ENCODE peak calls at places on chromosomes 16 and 17, in six cellular contexts. K is CD8-positive, alpha-beta T cell; Y is brain microvascular endothelial cell; S is lower lobe of right lung; E is psoas muscle; D is adrenal gland. U is an unnamed sample.

GRCh38 chr17:80980397-80981061 is 11.1 kb upstream of the CHMP6 start:
- DNase-seq in K (no peak), E (no peak), S (no peak), D (no peak), Y (peak), U (no peak)

GRCh38 chr17:72302735-72303134 is 181.9 kb downstream of the SOX9 start:
- DNase-seq in S (no peak), K (no peak), Y (no peak), E (no peak), D (no peak), U (no peak)

GRCh38 chr17:49404906-49405305 is 9.8 kb downstream of the PHB1 start:
- DNase-seq in E (no peak), D (no peak), K (no peak), S (no peak), Y (no peak), U (no peak)

GRCh38 chr17:64502021-64502420 is 4.1 kb downstream of the DDX5 start:
- DNase-seq in E (no peak), D (no peak), Y (no peak), S (no peak), K (no peak), U (no peak)

GRCh38 chr17:81394831-81395599 is at the start of gene BAHCC1:
- DNase-seq in Y (peak), E (peak), K (peak), D (peak), S (peak), U (peak)

GRCh38 chr17:77125432-77125901 is 15.3 kb upstream of the SEC14L1 start:
- DNase-seq in E (no peak), Y (peak), D (no peak), S (no peak), K (no peak), U (peak)

GRCh38 chr16:9225527-9226316 is 134.3 kb downstream of the HAPSTR1 start:
- DNase-seq in Y (no peak), S (no peak), K (no peak), D (no peak), E (no peak), U (peak)

GRCh38 chr17:57440522-57441269 is 184.4 kb downstream of the MSI2 start:
- DNase-seq in Y (peak), K (peak), S (peak), D (peak), E (peak), U (peak)

GRCh38 chr16:54062361-54063346 is 223.9 kb downstream of the IRX3 start:
- DNase-seq in K (no peak), Y (no peak), S (no peak), E (no peak), D (no peak), U (no peak)

GRCh38 chr17:2170023-2170422 is 115.1 kb downstream of the HIC1 start:
- DNase-seq in D (no peak), S (no peak), E (no peak), Y (no peak), K (peak), U (no peak)

GRCh38 chr17:45397796-45398195 is 34.9 kb downstream of the ARHGAP27 start:
- DNase-seq in E (no peak), Y (no peak), S (no peak), D (no peak), K (no peak), U (no peak)

GRCh38 chr17:55238931-55239297 is 25.8 kb upstream of the HLF start:
- DNase-seq in S (no peak), D (no peak), E (no peak), Y (no peak), K (no peak), U (no peak)

GRCh38 chr17:2213291-2213960 is 90.2 kb downstream of the SMG6 start:
- DNase-seq in S (no peak), E (no peak), K (no peak), D (no peak), Y (no peak), U (peak)

GRCh38 chr17:16652847-16653366 is 743 bp downstream of the ZNF624 start:
- DNase-seq in K (no peak), S (no peak), E (no peak), Y (no peak), D (no peak), U (peak)

GRCh38 chr16:86619263-86619935 is 41.0 kb downstream of the FOXL1 start:
- DNase-seq in D (no peak), Y (no peak), E (no peak), S (no peak), K (no peak), U (peak)

DNA sequence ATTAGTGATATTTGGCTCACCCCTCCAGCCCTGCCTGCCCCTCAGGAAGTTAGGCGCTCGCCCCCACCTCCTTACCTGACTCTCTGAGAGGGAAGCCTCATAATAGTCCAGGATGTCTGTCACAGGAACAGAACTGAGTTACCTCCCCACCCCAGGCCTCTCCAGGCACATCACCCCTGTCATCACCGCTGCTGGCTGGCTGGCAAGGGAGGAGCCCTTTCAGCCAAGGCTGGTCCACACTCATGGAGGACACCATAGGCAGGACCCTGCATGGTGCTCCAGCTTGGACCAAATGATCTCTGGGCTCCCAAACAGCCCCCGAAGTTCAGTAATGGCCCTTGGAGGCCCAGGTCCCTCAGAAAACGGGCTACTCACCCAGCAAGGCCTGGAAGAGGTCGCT is 1.5 kb downstream of the DLG4 start:
- DNase-seq in Y (no peak), D (no peak), S (no peak), K (no peak), E (no peak), U (no peak)
- H3K4me3 ChIP-seq in Y (peak), D (peak), S (peak), K (peak), E (peak), U (peak)

GRCh38 chr16:1678500-1679098 is 520 bp downstream of the JPT2 start:
- DNase-seq in Y (peak), K (peak), E (no peak), S (peak), D (peak), U (peak)
- TF ChIP-seq CTCF in Y (peak), K (no peak), E (no peak), S (no peak), D (no peak), U (no peak)

GRCh38 chr16:88334517-88335149 is 48.1 kb upstream of the ZNF469 start:
- DNase-seq in Y (no peak), E (no peak), D (no peak), S (no peak), K (no peak), U (no peak)

GRCh38 chr16:88333645-88334516 is 48.9 kb upstream of the ZNF469 start:
- DNase-seq in S (no peak), E (no peak), D (no peak), K (no peak), Y (peak), U (no peak)

GRCh38 chr16:88330971-88331890 is 51.5 kb upstream of the ZNF469 start:
- DNase-seq in Y (no peak), K (no peak), E (no peak), S (no peak), D (no peak), U (no peak)

GRCh38 chr16:88329726-88330700 is 52.7 kb upstream of the ZNF469 start:
- DNase-seq in E (peak), Y (no peak), S (no peak), D (no peak), K (no peak), U (no peak)

DNA sequence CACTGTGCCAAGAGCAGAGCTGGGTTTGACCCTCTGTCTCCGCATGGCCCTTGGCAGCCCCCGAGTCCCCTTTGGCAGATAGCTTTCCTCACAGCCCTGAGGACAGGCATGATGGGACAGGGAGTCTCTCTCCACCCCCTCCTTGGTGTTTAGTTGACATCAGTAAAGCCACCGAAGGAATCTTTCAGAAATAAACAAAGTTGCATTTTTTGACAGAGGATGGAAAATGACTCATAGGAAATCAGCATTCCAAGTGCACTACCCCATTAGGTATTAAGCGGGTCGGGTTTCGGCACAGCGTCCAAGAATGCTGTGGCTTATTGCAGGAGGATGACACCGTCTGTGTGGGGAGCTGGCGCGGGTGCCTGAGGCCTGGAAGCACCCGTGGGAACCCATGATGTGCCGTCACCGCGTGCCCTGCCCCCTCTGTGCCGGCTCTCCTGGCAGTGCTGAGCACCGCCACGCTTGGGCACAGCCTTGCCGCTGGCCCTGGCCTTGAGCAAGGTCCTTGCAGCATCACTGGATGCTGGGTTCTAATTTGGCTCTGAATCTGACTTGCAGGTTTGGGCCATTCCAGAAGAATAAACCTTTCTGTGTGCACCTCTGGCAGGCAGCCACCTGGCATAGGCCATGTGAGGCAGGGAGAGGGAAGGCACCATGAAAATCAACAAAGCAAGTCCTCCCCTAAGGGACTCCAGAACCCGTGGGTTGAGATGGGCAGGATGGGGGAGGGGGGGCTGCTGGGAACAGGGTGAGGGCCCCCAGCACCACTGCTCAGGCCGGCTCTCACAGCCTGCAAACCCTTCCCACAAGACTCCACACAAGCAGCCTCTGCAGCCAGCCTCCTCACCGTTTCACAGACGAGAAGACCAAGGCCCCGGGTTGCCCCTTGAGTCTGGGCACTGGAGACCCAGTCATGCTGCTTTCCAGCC is 50.5 kb upstream of the ZNF469 start:
- DNase-seq in E (peak), D (peak), Y (peak), K (no peak), S (no peak), U (peak)
- H3K4me3 ChIP-seq in E (no peak), D (no peak), Y (no peak), K (no peak), S (no peak), U (no peak)

GRCh38 chr17:8044819-8045810 is 6.3 kb downstream of the ALOX15B start:
- DNase-seq in S (no peak), D (no peak), E (no peak), K (no peak), Y (no peak), U (no peak)
- TF ChIP-seq CTCF in S (no peak), D (no peak), E (no peak), K (no peak), Y (no peak), U (no peak)

GRCh38 chr17:47404006-47404405 is 80.3 kb downstream of the EFCAB13 start:
- DNase-seq in Y (no peak), E (no peak), D (no peak), K (no peak), S (no peak), U (no peak)
- H3K4me3 ChIP-seq in Y (no peak), E (no peak), D (no peak), K (no peak), S (no peak), U (no peak)